ENCODE peak calls at places on chromosomes 16 and 17, in four cellular contexts. One of them, this sample, is unnamed.

GRCh38 chr17:58001461-58002124 is 5.5 kb downstream of the SRSF1 start:
- DNase-seq in GM23338: no peak
- DNase-seq in neuronal stem cell: no peak
- DNase-seq in GM23248: no peak
- DNase-seq in this sample: no peak

GRCh38 chr16:70750893-70751467 is 50.0 kb downstream of the VAC14 start:
- DNase-seq in GM23338: no peak
- DNase-seq in neuronal stem cell: no peak
- DNase-seq in GM23248: peak; percentile 91
- DNase-seq in this sample: peak; percentile 97

GRCh38 chr16:78480588-78480987 is 381.1 kb downstream of the WWOX start:
- DNase-seq in GM23338: no peak
- DNase-seq in neuronal stem cell: no peak
- DNase-seq in GM23248: no peak
- DNase-seq in this sample: no peak

GRCh38 chr17:67377727-67378443 is 804 bp downstream of the PITPNC1 start:
- DNase-seq in neuronal stem cell: peak; percentile 57
- DNase-seq in GM23248: peak; percentile 74
- DNase-seq in GM23338: peak; percentile 60
- DNase-seq in this sample: peak; percentile 26

GRCh38 chr16:18062713-18063112 is 273.8 kb downstream of the NPIPA8 start:
- DNase-seq in neuronal stem cell: no peak
- DNase-seq in GM23338: peak; percentile 54
- DNase-seq in GM23248: no peak
- DNase-seq in this sample: no peak

GRCh38 chr17:72591500-72592241 is 470.9 kb downstream of the SOX9 start:
- DNase-seq in neuronal stem cell: peak; percentile 45
- DNase-seq in GM23338: peak; percentile 58
- DNase-seq in GM23248: peak; percentile 59
- DNase-seq in this sample: peak; percentile 37

GRCh38 chr16:583470-583814 is 6.4 kb upstream of the RAB40C start:
- DNase-seq in GM23338: peak; percentile 80
- DNase-seq in neuronal stem cell: no peak
- DNase-seq in GM23248: no peak
- DNase-seq in this sample: no peak

GRCh38 chr17:66713533-66714042 is 121.3 kb upstream of the CACNG5 start:
- DNase-seq in neuronal stem cell: no peak
- DNase-seq in GM23248: no peak
- DNase-seq in GM23338: no peak
- DNase-seq in this sample: no peak

GRCh38 chr16:63787014-63787413 is 1334.8 kb downstream of the CDH11 start:
- DNase-seq in neuronal stem cell: no peak
- DNase-seq in GM23338: peak; percentile 7
- DNase-seq in GM23248: no peak
- DNase-seq in this sample: no peak

GRCh38 chr17:67124469-67125148 is 80.3 kb downstream of the CACNG1 start:
- DNase-seq in neuronal stem cell: no peak
- DNase-seq in GM23248: no peak
- DNase-seq in GM23338: no peak
- DNase-seq in this sample: no peak

GRCh38 chr16:30185683-30186421 is 2.5 kb downstream of the CORO1A start:
- DNase-seq in GM23248: no peak
- DNase-seq in GM23338: peak; percentile 26
- DNase-seq in neuronal stem cell: no peak
- DNase-seq in this sample: no peak

GRCh38 chr17:41551370-41551769 is 20.5 kb downstream of the KRT9 start:
- DNase-seq in GM23248: peak; percentile 39
- DNase-seq in GM23338: no peak
- DNase-seq in neuronal stem cell: no peak
- DNase-seq in this sample: peak; percentile 52

GRCh38 chr17:1018547-1018946 is 21.6 kb downstream of the TIMM22 start:
- DNase-seq in GM23248: no peak
- DNase-seq in neuronal stem cell: no peak
- DNase-seq in GM23338: no peak
- DNase-seq in this sample: no peak

GRCh38 chr17:31216053-31216751 is 80.8 kb downstream of the OMG start:
- DNase-seq in neuronal stem cell: peak; percentile 12
- DNase-seq in GM23248: peak; percentile 87
- DNase-seq in GM23338: peak; percentile 77
- DNase-seq in this sample: peak; percentile 74

GRCh38 chr17:80838381-80839345 is 153.0 kb upstream of the CHMP6 start:
- DNase-seq in GM23248: no peak
- DNase-seq in neuronal stem cell: no peak
- DNase-seq in GM23338: no peak
- DNase-seq in this sample: no peak

GRCh38 chr17:75875940-75876189 is 2.5 kb downstream of the TRIM47 start:
- DNase-seq in neuronal stem cell: no peak
- DNase-seq in GM23248: no peak
- DNase-seq in GM23338: no peak
- DNase-seq in this sample: no peak

GRCh38 chr16:68290455-68290854 is 20.3 kb downstream of the SLC7A6OS start:
- DNase-seq in GM23338: no peak
- DNase-seq in neuronal stem cell: no peak
- DNase-seq in GM23248: no peak
- DNase-seq in this sample: no peak

GRCh38 chr16:47577029-47577428 is 115.9 kb downstream of the PHKB start:
- DNase-seq in neuronal stem cell: no peak
- DNase-seq in GM23248: no peak
- DNase-seq in GM23338: no peak
- DNase-seq in this sample: no peak

GRCh38 chr16:30394603-30395154 is 541 bp upstream of the ZNF48 start:
- DNase-seq in neuronal stem cell: peak; percentile 68
- DNase-seq in GM23338: peak; percentile 89
- DNase-seq in GM23248: peak; percentile 66
- DNase-seq in this sample: peak; percentile 57

GRCh38 chr16:5354645-5355044 is 257.1 kb upstream of the EEF2KMT start:
- DNase-seq in neuronal stem cell: no peak
- DNase-seq in GM23248: no peak
- DNase-seq in GM23338: no peak
- DNase-seq in this sample: no peak

GRCh38 chr17:53792451-53792850 is 30.3 kb upstream of the KIF2B start:
- DNase-seq in GM23248: no peak
- DNase-seq in neuronal stem cell: no peak
- DNase-seq in GM23338: no peak
- DNase-seq in this sample: no peak

GRCh38 chr17:48150602-48151001 is 43.0 kb downstream of the SNX11 start:
- DNase-seq in neuronal stem cell: no peak
- DNase-seq in GM23338: no peak
- DNase-seq in GM23248: no peak
- DNase-seq in this sample: no peak

GRCh38 chr16:75238853-75239371 is 12.5 kb downstream of the BCAR1 start:
- DNase-seq in GM23248: peak; percentile 79
- DNase-seq in neuronal stem cell: no peak
- DNase-seq in GM23338: no peak
- DNase-seq in this sample: no peak

GRCh38 chr16:47872228-47872627 is 283.6 kb downstream of the ABCC12 start:
- DNase-seq in neuronal stem cell: no peak
- DNase-seq in GM23338: no peak
- DNase-seq in GM23248: no peak
- DNase-seq in this sample: no peak

DNA sequence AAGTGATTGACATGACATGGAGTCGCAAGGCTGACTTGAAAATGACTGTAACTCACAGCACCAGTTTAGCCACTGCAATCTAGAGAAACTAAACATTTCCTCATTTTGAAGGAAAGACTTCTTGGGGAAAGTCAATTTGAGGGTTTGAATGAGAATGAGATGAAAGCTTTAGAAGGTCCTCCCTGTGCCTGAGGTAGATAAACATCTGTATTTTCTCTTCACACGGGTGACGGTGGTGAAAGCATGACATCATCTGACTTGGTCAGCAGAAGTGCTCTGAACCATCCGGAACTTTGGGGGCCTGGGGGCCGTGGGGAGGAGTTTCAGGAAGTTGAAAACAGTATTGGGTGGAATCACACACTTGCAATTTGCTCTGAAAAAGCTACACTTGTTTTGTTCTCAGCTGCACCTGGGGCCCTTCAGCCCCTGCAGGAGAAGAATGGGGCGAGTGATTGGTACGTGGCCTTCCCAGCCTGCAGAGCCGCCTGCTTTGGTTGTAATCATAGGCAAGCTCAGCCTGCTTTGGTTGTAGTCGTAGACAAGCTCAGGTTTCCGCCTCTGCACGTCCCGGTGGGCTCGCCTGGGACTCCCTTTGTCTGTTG is 5.0 kb downstream of the BANP start:
- DNase-seq in GM23338: peak; percentile 32
- DNase-seq in GM23248: peak; percentile 54
- DNase-seq in neuronal stem cell: peak; percentile 39
- DNase-seq in this sample: peak; percentile 65
- H2AFZ ChIP-seq in GM23338: no peak overlapping the region
- H2AFZ ChIP-seq in GM23248: no peak overlapping the region
- H2AFZ ChIP-seq in neuronal stem cell: peak overlapping the region; percentile 81
- H2AFZ ChIP-seq in this sample: peak overlapping the region; percentile 13

DNA sequence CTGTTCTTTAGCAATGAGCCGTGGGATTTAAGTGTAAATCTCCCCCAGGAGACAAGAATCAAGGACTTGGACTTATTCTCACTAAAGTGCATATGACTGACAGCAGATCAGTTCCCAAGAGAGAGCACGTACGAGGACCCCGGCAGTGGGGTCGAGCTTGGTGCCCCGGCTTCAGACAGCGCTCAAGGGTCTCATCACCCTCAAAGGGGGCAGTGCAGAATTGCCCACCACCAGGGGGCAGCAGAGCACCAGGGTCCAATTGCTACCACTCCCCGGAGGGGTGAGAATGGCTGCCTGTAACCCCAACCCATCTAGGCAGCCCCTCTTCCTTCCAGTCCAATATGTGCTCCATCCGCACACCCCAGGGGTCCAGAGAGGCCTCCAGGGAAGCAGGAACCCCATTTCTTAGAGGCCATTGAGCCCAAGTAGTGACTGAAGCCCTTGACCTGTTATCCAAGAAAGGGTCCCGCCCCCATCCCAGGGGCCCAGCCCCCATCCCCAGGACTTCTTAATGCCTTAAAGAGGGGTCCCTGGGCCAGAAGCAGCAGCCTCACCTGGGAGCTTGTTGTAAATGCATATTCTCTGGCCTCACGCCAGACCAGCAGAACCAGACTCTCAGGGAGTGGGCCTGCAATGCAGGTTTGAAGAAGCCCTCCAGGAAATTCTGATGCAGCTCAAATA is 86.1 kb downstream of the ZDHHC7 start:
- DNase-seq in neuronal stem cell: no peak
- DNase-seq in GM23338: peak; percentile 80
- DNase-seq in GM23248: peak; percentile 41
- DNase-seq in this sample: no peak
- H2AFZ ChIP-seq in neuronal stem cell: no peak overlapping the region
- H2AFZ ChIP-seq in GM23338: peak overlapping the region; percentile 88
- H2AFZ ChIP-seq in GM23248: no peak overlapping the region
- H2AFZ ChIP-seq in this sample: no peak overlapping the region

DNA sequence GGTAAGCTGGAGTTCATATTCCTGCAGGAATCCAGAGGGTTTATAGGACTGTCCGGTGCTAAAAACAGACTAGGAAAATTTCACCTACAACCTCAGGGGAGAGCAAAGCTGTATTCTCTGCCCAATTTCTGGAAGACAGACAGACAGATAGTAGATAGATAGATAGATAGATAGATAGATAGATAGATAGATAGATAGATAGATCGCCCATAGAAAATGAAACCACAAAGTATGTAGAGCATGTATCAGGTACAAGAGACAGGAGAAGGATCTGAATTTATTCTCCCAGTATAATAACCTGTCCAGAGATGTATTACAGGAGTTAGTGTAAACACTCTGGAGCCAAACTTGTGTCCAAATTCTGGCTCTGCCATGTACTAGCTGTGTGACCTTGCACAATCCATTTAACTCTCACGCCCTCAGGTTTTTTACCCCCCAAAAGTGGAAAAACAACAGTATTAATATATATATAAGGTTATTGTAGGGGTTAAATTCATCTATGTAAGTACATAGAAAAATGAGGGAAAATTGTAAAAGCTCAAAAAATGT is 2.1 kb upstream of the ABCA6 start:
- DNase-seq in neuronal stem cell: no peak
- DNase-seq in GM23248: no peak
- DNase-seq in GM23338: no peak
- DNase-seq in this sample: no peak
- H2AFZ ChIP-seq in neuronal stem cell: no peak overlapping the region
- H2AFZ ChIP-seq in GM23248: peak overlapping the region; percentile 18
- H2AFZ ChIP-seq in GM23338: no peak overlapping the region
- H2AFZ ChIP-seq in this sample: no peak overlapping the region

GRCh38 chr17:44093231-44093900 is 22.8 kb downstream of the G6PC3 start:
- DNase-seq in neuronal stem cell: no peak
- DNase-seq in GM23338: no peak
- DNase-seq in GM23248: no peak
- DNase-seq in this sample: no peak

GRCh38 chr17:44095388-44095646 is 24.8 kb downstream of the G6PC3 start:
- DNase-seq in neuronal stem cell: no peak
- DNase-seq in GM23248: no peak
- DNase-seq in GM23338: no peak
- DNase-seq in this sample: no peak

GRCh38 chr17:44094701-44095387 is 24.3 kb downstream of the G6PC3 start:
- DNase-seq in GM23248: no peak
- DNase-seq in neuronal stem cell: no peak
- DNase-seq in GM23338: peak; percentile 0
- DNase-seq in this sample: no peak

GRCh38 chr17:44097110-44097810 is 26.2 kb downstream of the HDAC5 start:
- DNase-seq in GM23338: no peak
- DNase-seq in GM23248: peak; percentile 81
- DNase-seq in neuronal stem cell: no peak
- DNase-seq in this sample: peak; percentile 58

DNA sequence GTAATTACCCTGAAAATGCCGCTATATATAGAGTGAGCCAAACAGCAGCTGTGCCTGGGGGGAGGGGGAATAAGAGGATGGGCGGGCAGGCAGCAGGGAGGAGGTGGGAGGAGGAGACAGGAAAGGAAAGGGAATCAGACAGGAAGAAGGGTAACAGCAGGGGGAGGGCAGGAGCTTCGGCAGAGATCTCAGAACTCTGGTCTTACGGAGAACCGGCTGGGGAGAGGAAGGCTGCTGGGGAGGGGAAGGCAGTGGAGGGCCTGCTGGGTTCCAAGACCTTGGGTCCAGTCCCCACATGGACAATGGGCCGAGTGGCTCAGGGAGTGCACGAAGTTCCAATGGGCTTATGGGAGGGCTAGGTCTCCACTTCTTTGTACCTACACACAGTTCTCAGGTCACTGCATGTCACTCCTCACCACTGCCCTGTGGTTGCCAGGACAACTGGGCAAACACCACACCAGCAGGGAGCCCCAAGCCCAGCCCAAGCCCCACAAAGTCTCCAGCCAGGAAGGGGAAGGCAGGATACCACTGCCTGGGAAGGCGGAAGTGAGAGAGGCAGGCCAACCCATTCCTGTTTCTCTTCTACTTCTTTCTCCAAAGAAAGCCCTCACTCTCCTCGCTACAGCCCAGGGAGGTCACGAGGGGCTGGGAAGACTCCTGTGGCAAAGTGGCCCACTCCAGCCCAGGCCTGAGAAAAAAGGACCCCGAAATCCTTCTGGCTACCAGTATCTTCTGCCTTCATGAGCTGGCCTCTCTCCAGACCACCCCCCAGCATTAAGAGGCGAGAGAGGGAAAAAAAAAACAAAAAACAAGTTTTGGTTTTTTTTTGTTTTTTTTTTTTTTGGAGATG is 25.3 kb downstream of the G6PC3 start:
- DNase-seq in GM23338: peak; percentile 96
- DNase-seq in neuronal stem cell: peak; percentile 91
- DNase-seq in GM23248: peak; percentile 94
- DNase-seq in this sample: peak; percentile 86
- H2AFZ ChIP-seq in GM23338: no peak overlapping the region
- H2AFZ ChIP-seq in neuronal stem cell: peak overlapping the region; percentile 78
- H2AFZ ChIP-seq in GM23248: peak overlapping the region; percentile 40
- H2AFZ ChIP-seq in this sample: peak overlapping the region; percentile 38

This sample was measured in astrocyte.